ENCODE peak calls at places on chromosomes 7 and 10, in five cellular contexts. T is IMR-90; J is activated naive CD8-positive, alpha-beta T cell treated with anti-CD3 and anti-CD28 coated beads for 36 hours; H is left ventricle myocardium inferior; K is heart left ventricle. A is an unnamed sample.

GRCh38 chr10:59323831-59324401 is 38.4 kb downstream of the FAM13C start:
- DNase-seq in J (no peak), T (no peak), K (no peak), H (no peak), A (no peak)

GRCh38 chr7:112452102-112452888 is 2.0 kb downstream of the IFRD1 start:
- DNase-seq in J (no peak), K (peak; percentile 44), T (peak; percentile 42), H (peak; percentile 26), A (no peak)

GRCh38 chr7:142420554-142421362 is 162.9 kb upstream of the PRSS58 start:
- DNase-seq in T (peak; percentile 57), K (no peak), H (no peak), J (no peak), A (no peak)

GRCh38 chr7:114973147-114973546 is 51.3 kb downstream of the MDFIC start:
- DNase-seq in J (no peak), K (no peak), T (peak; percentile 39), H (no peak), A (no peak)

GRCh38 chr7:155818820-155819168 is 6.5 kb upstream of the SHH start:
- DNase-seq in J (no peak), H (no peak), K (no peak), T (no peak), A (no peak)

GRCh38 chr7:126637538-126637937 is 615.2 kb downstream of the GRM8 start:
- DNase-seq in K (no peak), H (no peak), J (no peak), T (no peak), A (no peak)

GRCh38 chr7:17939111-17939669 is 1.1 kb downstream of the SNX13 start:
- DNase-seq in J (no peak), H (no peak), T (peak; percentile 30), K (no peak), A (no peak)

GRCh38 chr7:132430466-132430862 is 145.8 kb downstream of the PLXNA4 start:
- DNase-seq in T (no peak), K (no peak), J (no peak), H (no peak), A (no peak)

GRCh38 chr7:6636741-6637543 is at the start of gene ZNF316:
- DNase-seq in T (peak; percentile 38), H (peak; percentile 72), K (peak; percentile 51), J (peak; percentile 67), A (no peak)

GRCh38 chr10:105733919-105734318 is 1092.8 kb downstream of the SORCS3 start:
- DNase-seq in J (no peak), H (no peak), K (no peak), T (no peak), A (no peak)

GRCh38 chr10:90614631-90615030 is 243.2 kb downstream of the HTR7 start:
- DNase-seq in H (no peak), T (no peak), J (no peak), K (no peak), A (no peak)

GRCh38 chr10:122441961-122442360 is 12.5 kb upstream of the ARMS2 start:
- DNase-seq in T (peak; percentile 77), K (no peak), H (no peak), J (no peak), A (no peak)

GRCh38 chr7:158705234-158705890 is 758 bp upstream of the NCAPG2 start:
- DNase-seq in K (no peak), T (no peak), H (no peak), J (no peak), A (no peak)

GRCh38 chr10:115432188-115432819 is 339.1 kb downstream of the ATRNL1 start:
- DNase-seq in J (no peak), T (peak; percentile 6), H (no peak), K (no peak), A (no peak)

GRCh38 chr10:31099664-31100063 is 68.0 kb upstream of the ZNF438 start:
- DNase-seq in T (peak; percentile 36), H (no peak), K (no peak), J (no peak), A (no peak)

GRCh38 chr10:130777507-130778165 is 533.9 kb downstream of the TCERG1L start:
- DNase-seq in K (no peak), T (no peak), H (no peak), J (no peak), A (no peak)

GRCh38 chr7:37083311-37084096 is 359.2 kb upstream of the AOAH start:
- DNase-seq in T (peak; percentile 46), J (no peak), H (peak; percentile 39), K (peak; percentile 30), A (no peak)

GRCh38 chr7:12557282-12557681 is 13.2 kb upstream of the SCIN start:
- DNase-seq in H (no peak), T (no peak), K (no peak), J (no peak), A (no peak)

GRCh38 chr10:89171263-89171872 is 35.7 kb downstream of the CH25H start:
- DNase-seq in H (no peak), K (no peak), J (no peak), T (peak; percentile 64), A (no peak)

GRCh38 chr7:142438235-142438922 is 180.5 kb upstream of the PRSS58 start:
- DNase-seq in K (no peak), J (no peak), H (no peak), T (peak; percentile 64), A (no peak)

GRCh38 chr10:130341325-130341724 is 205.1 kb downstream of the GLRX3 start:
- DNase-seq in K (no peak), T (no peak), J (no peak), H (no peak), A (no peak)

GRCh38 chr10:132898391-132899053 is 43.8 kb downstream of the CFAP46 start:
- DNase-seq in T (no peak), J (no peak), H (no peak), K (peak; percentile 23), A (no peak)

GRCh38 chr10:49174926-49175500 is 13.2 kb downstream of the TMEM273 start:
- DNase-seq in H (no peak), K (no peak), T (no peak), J (no peak), A (no peak)

GRCh38 chr7:102208826-102209225 is 77.8 kb upstream of the SH2B2 start:
- DNase-seq in T (no peak), H (no peak), K (no peak), J (no peak), A (no peak)

GRCh38 chr7:102992820-102993531 is 80.2 kb downstream of the LRRC17 start:
- DNase-seq in T (peak; percentile 87), K (no peak), J (no peak), H (no peak), A (no peak)

GRCh38 chr10:111126981-111127848 is 50.4 kb downstream of the ADRA2A start:
- DNase-seq in T (no peak), H (no peak), J (no peak), K (no peak), A (no peak)

GRCh38 chr7:105647591-105647990 is 66.3 kb upstream of the EFCAB10 start:
- DNase-seq in H (no peak), K (no peak), J (no peak), T (no peak), A (no peak)

GRCh38 chr10:24891823-24892222 is 60.6 kb downstream of the PRTFDC1 start:
- DNase-seq in T (peak; percentile 92), K (no peak), H (no peak), J (no peak), A (no peak)

GRCh38 chr10:33484787-33485186 is 150.3 kb upstream of the NRP1 start:
- DNase-seq in J (no peak), H (no peak), K (no peak), T (peak; percentile 66), A (no peak)

GRCh38 chr10:68154211-68154497 is 44.9 kb downstream of the MYPN start:
- DNase-seq in T (peak; percentile 85), K (peak; percentile 65), J (no peak), H (peak; percentile 39), A (no peak)

GRCh38 chr10:71762324-71762723 is 11.0 kb downstream of the VSIR start:
- DNase-seq in T (no peak), K (no peak), H (no peak), J (no peak), A (no peak)

GRCh38 chr10:125083576-125083920 is 76.8 kb downstream of the CTBP2 start:
- DNase-seq in H (no peak), K (peak; percentile 53), T (peak; percentile 97), J (no peak), A (no peak)

GRCh38 chr7:148540041-148540738 is 50.4 kb upstream of the C7orf33 start:
- DNase-seq in H (peak; percentile 65), T (peak; percentile 59), J (no peak), K (peak; percentile 56), A (no peak)